ENCODE peak calls at places on chromosomes 6 and 20, in four cellular contexts. C, E, D and R are unnamed samples.

GRCh38 chr6:3390698-3391097 is 66.2 kb downstream of the SLC22A23 start:
- DNase-seq in C (no peak), E (no peak), D (no peak), R (peak)

GRCh38 chr6:100946021-100946540 is 65.0 kb upstream of the ASCC3 start:
- DNase-seq in C (no peak), E (no peak), D (no peak), R (no peak)

GRCh38 chr6:128950864-128951263 is 67.9 kb downstream of the LAMA2 start:
- DNase-seq in C (no peak), E (no peak), D (no peak), R (no peak)

GRCh38 chr6:82396964-82397761 is 33.5 kb downstream of the TPBG start:
- DNase-seq in C (no peak), E (no peak), D (no peak), R (no peak)

GRCh38 chr6:113065606-113066005 is 718.5 kb downstream of the RFPL4B start:
- DNase-seq in C (no peak), E (no peak), D (no peak), R (no peak)

GRCh38 chr6:27130668-27131428 is 116.7 kb upstream of the PRSS16 start:
- DNase-seq in C (no peak), E (no peak), D (no peak), R (no peak)

GRCh38 chr20:32447136-32448027 is 89.3 kb downstream of the ASXL1 start:
- DNase-seq in C (no peak), E (no peak), D (no peak), R (no peak)

GRCh38 chr20:63248835-63249591 is 5.2 kb downstream of the NKAIN4 start:
- DNase-seq in C (no peak), E (no peak), D (no peak), R (no peak)

GRCh38 chr6:38302081-38302480 is 337.6 kb downstream of the BTBD9 start:
- DNase-seq in C (no peak), E (no peak), D (no peak), R (no peak)

GRCh38 chr6:35096129-35096852 is 44.8 kb downstream of the TCP11 start:
- DNase-seq in C (no peak), E (no peak), D (no peak), R (no peak)

GRCh38 chr6:159959165-159959975 is 9.5 kb upstream of the IGF2R start:
- DNase-seq in C (peak), E (no peak), D (no peak), R (no peak)

GRCh38 chr6:37006793-37007339 is 1.4 kb downstream of the FGD2 start:
- DNase-seq in C (no peak), E (no peak), D (no peak), R (no peak)

GRCh38 chr6:52603000-52603795 is 26.3 kb upstream of the TRAM2 start:
- DNase-seq in C (no peak), E (no peak), D (no peak), R (no peak)

GRCh38 chr6:27476090-27476489 is 3.2 kb upstream of the ZNF184 start:
- DNase-seq in C (no peak), E (no peak), D (no peak), R (no peak)

GRCh38 chr6:151109361-151109760 is 130.4 kb upstream of the AKAP12 start:
- DNase-seq in C (no peak), E (no peak), D (no peak), R (no peak)

GRCh38 chr6:45801471-45802289 is 214.0 kb downstream of the CLIC5 start:
- DNase-seq in C (no peak), E (no peak), D (no peak), R (no peak)

GRCh38 chr6:107730106-107730505 is 94.0 kb downstream of the SCML4 start:
- DNase-seq in C (no peak), E (no peak), D (no peak), R (no peak)

GRCh38 chr6:125002090-125002741 is 40.0 kb downstream of the RNF217 start:
- DNase-seq in C (no peak), E (no peak), D (no peak), R (no peak)

GRCh38 chr6:90409700-90410099 is 113.1 kb upstream of the BACH2 start:
- DNase-seq in C (no peak), E (no peak), D (no peak), R (no peak)

GRCh38 chr20:3046677-3047462 is 1.0 kb downstream of the MRPS26 start:
- DNase-seq in C (peak), E (peak), D (no peak), R (peak)

GRCh38 chr6:111795558-111795957 is 77.7 kb downstream of the FYN start:
- DNase-seq in C (no peak), E (no peak), D (no peak), R (no peak)

GRCh38 chr6:34157236-34157830 is 11.4 kb upstream of the GRM4 start:
- DNase-seq in C (no peak), E (no peak), D (no peak), R (no peak)

GRCh38 chr6:166433096-166433495 is 50.4 kb upstream of the MPC1 start:
- DNase-seq in C (no peak), E (no peak), D (no peak), R (no peak)

GRCh38 chr6:14638932-14639875 is 521.6 kb downstream of the CD83 start:
- DNase-seq in C (peak), E (no peak), D (peak), R (no peak)

GRCh38 chr6:47603995-47604394 is 94.4 kb upstream of the ADGRF4 start:
- DNase-seq in C (no peak), E (no peak), D (no peak), R (no peak)

GRCh38 chr6:81383472-81383871 is 369.0 kb downstream of the TENT5A start:
- DNase-seq in C (no peak), E (no peak), D (no peak), R (no peak)

GRCh38 chr20:8425802-8426201 is 293.7 kb downstream of the PLCB1 start:
- DNase-seq in C (no peak), E (no peak), D (no peak), R (no peak)

GRCh38 chr6:97059473-97059872 is 134.9 kb downstream of the KLHL32 start:
- DNase-seq in C (no peak), E (peak), D (peak), R (peak)

GRCh38 chr6:108946695-108947094 is 98.5 kb downstream of the ARMC2 start:
- DNase-seq in C (no peak), E (no peak), D (no peak), R (no peak)

GRCh38 chr6:143964667-143965066 is 43.4 kb downstream of the PLAGL1 start:
- DNase-seq in C (no peak), E (no peak), D (no peak), R (no peak)

GRCh38 chr20:18176318-18176785 is 38.7 kb downstream of the KAT14 start:
- DNase-seq in C (peak), E (no peak), D (no peak), R (peak)

GRCh38 chr6:139146317-139146726 is 11.4 kb downstream of the HECA start:
- DNase-seq in C (no peak), E (no peak), D (no peak), R (no peak)

GRCh38 chr6:74928203-74928602 is 277.6 kb downstream of the COL12A1 start:
- DNase-seq in C (no peak), E (no peak), D (no peak), R (no peak)

GRCh38 chr20:64232794-64233193 is 22.8 kb upstream of the PCMTD2 start:
- DNase-seq in C (no peak), E (no peak), D (no peak), R (no peak)

GRCh38 chr6:130858054-130858453 is 30.8 kb downstream of the SMLR1 start:
- DNase-seq in C (no peak), E (no peak), D (no peak), R (no peak)

DNA sequence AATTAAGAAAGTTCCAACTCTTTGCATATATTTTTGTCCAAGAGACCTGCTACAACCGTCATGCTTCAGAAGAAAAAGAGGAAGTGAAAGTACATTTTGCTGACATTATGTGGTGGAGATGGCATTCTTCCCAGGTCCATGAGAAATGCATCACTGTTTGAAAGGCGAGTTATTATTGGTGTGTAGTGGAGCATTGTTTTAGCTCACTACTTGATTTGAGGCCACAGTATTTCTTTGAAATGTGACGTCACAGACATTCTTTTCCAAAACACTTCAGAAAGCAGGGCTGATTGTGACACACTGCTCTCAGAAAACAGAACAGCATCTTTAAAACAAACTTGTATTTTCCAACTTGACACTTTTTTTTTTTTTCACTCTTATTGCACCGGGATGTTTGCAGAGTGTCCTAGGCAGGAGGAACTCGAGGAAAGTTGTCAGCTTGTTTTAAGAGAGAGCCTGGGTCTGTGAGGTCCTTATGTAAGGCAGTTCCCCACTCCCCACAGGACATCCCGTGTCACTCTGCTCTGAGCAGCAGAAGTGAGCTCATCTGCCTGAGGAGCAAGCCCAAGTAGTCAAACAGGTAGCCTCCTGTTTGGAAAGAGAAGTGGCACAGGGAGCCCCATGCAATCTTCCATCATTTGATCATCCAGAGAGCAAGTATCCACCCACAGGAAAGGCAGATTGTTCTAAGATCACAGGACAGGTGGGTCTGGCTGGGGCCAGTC is 1.1 kb downstream of the SPTLC3 start:
- DNase-seq in C (peak), E (peak), D (peak), R (no peak)
- TF ChIP-seq SPI1 in C (peak), E (peak), D (peak), R (peak)

GRCh38 chr6:19052219-19052618 is 665.1 kb downstream of the RNF144B start:
- DNase-seq in C (no peak), E (no peak), D (no peak), R (no peak)
- TF ChIP-seq SPI1 in C (no peak), E (no peak), D (no peak), R (no peak)

DNA sequence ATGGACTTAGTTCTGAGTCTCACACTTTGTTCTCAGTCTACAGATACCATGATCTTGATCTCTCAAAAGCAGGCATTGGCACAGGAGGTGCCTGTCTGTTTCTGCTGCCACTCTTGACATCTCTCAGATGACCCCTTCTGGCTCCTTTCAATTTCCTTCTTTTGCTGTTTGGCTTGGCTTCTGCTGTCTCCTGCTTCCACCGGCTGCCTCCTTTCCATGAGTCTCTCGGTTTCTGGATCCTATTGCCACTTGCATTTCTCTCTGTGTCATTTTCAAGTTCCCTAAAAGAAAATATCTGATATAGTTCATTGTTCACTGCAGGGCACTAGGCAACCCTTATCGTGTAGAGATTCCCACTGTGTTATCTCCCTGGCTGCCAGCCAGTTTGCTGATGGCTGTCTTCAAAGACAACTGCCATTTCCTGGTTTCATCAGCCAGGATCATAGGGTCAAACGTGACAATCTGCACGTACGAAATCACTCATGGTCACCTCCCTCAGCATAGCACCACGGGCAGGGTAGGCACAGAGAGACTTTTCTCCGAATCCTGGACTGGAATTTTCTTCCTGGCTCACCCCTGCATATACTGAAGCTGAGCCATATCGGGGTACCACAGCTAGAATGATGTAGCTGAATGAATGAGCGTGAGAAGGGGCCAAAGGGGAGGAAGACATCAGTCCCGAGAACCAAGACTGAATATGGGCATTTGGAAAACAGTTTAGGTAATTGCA is 144.6 kb upstream of the TMEM170B start:
- DNase-seq in C (peak), E (no peak), D (no peak), R (no peak)
- TF ChIP-seq SPI1 in C (no peak), E (no peak), D (no peak), R (no peak)

DNA sequence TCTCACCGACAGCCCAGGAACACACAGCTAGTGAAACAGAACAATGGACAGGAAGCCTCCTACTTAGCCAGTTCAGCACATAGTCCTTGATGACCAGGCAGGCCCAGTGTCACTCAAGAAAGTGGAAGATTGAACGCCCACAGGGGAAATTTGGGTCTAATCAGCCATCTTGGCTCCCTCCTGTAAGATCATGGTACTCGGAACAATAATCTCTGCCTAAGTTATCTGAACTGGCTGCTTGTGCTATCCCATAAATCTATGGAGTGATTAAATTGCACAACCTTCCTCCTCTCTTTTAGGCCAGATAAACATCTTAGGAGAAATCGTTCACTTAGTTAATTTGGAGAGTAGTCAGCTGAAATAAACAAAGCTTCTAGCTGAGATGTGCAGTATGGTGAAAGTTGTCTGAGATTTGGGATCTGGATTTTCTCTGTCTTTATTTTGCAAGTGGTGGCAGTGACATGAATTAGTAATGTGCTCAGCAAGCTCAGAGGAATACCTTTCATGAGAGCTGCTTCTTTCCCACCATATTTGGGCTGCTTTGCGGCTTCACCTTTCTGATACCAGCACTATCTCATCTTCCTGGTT is 146.9 kb downstream of the MTFR2 start:
- DNase-seq in C (no peak), E (no peak), D (no peak), R (no peak)
- TF ChIP-seq SPI1 in C (no peak), E (no peak), D (no peak), R (no peak)

GRCh38 chr20:61939691-61940360 is 125.9 kb downstream of the TAF4 start:
- DNase-seq in C (no peak), E (no peak), D (no peak), R (no peak)

GRCh38 chr20:61940491-61940890 is 125.2 kb downstream of the TAF4 start:
- DNase-seq in C (no peak), E (no peak), D (no peak), R (no peak)

GRCh38 chr20:61940976-61941720 is 124.5 kb downstream of the TAF4 start:
- DNase-seq in C (no peak), E (no peak), D (no peak), R (no peak)

GRCh38 chr20:61942526-61942925 is 123.2 kb downstream of the TAF4 start:
- DNase-seq in C (no peak), E (no peak), D (no peak), R (no peak)

DNA sequence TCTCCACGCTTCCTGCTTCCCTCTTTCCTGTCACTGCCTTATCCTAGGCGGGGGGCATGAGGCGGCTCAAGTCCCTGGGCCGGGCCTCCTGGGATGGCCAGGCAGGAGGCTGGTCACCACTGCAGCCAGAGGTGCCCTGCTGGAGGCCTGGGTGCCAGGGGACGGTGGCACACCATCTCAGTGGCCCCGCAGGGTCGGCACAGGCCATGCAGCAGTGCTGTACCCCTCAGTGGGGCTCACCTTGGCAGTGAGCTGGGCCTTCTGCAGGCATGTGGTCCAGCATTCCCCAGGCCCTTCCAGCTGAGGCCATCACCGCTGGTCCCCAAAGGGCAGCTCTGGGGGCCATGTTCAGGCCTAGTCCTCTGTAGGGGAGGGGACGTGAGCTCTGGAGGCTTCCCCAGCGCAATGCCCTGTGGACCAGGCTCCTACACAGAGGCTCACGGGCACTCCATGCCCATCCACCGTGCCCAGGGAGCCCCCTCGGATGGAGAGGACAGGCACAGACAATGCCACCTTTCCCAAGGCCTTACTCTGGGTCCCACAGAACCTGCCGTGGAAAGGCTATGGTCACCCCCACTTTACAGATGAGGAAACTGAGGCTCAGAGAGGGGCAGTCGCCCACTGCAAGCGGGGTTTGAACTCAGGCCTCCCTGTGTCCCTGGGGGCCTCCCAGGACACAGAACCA is 123.8 kb downstream of the TAF4 start:
- DNase-seq in C (no peak), E (no peak), D (no peak), R (no peak)
- TF ChIP-seq SPI1 in C (no peak), E (no peak), D (no peak), R (no peak)

GRCh38 chr20:50514750-50515149 is 4.6 kb downstream of the PTPN1 start:
- DNase-seq in C (no peak), E (no peak), D (peak), R (no peak)
- TF ChIP-seq SPI1 in C (no peak), E (no peak), D (no peak), R (no peak)

DNA sequence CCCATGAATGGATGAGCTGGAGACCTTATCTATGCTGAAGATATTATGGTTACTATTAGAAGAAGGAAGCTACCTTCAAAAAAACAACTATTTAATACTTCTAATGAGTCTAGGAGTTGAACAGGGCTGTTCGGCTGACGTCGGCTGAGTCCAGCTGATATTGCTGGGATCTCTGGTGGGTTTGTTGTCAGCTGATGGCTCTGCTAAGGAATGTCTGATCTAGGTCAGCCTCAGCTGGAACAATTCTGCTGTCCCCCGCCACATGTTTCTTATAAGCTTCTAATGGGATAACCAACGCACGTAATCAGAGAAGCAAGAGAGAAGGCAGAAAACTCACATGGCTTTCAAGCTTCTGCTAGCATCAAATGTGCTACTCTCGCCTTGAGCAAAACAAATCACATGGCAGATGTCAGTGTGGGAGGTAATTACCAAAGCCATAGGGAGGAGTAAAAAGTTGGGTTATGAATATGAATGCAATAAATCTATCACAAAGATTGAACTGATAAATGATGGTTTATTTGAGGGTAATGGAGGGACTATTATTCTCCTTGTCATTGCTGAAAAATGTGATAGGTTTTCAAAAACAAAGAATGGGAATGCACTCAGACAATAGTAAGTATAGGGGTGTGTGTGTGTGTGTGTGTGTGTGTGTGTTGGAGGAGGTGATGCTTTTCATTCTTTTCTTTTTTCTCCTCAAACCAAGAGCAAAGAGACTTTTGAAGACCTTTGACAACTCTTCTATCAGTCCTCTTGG is 71.5 kb downstream of the BTBD3 start:
- DNase-seq in C (no peak), E (no peak), D (no peak), R (no peak)
- TF ChIP-seq SPI1 in C (no peak), E (no peak), D (no peak), R (no peak)

GRCh38 chr6:170290306-170291128 is at the start of gene DLL1:
- DNase-seq in C (peak), E (no peak), D (no peak), R (no peak)
- TF ChIP-seq SPI1 in C (no peak), E (no peak), D (no peak), R (no peak)

GRCh38 chr20:36573103-36573797 is at the start of gene TGIF2:
- DNase-seq in C (peak), E (peak), D (peak), R (peak)

GRCh38 chr20:36572701-36573102 is 695 bp upstream of the TGIF2 start:
- DNase-seq in C (no peak), E (no peak), D (no peak), R (peak)

GRCh38 chr20:36573798-36574277 is 441 bp downstream of the TGIF2 start:
- DNase-seq in C (peak), E (no peak), D (no peak), R (peak)

GRCh38 chr20:36569847-36570429 is 3.5 kb upstream of the TGIF2 start:
- DNase-seq in C (no peak), E (no peak), D (no peak), R (peak)

GRCh38 chr20:36571564-36572504 is 1.6 kb upstream of the TGIF2 start:
- DNase-seq in C (no peak), E (no peak), D (no peak), R (peak)
- TF ChIP-seq SPI1 in C (no peak), E (no peak), D (no peak), R (no peak)